ENCODE peak calls at places on chromosome X, in six cellular contexts. L, D, X, F, N and Y are unnamed samples.

GRCh38 chrX:79524642-79525041 is 157.5 kb upstream of the ITM2A start:
- DNase-seq in L (no peak), D (no peak), X (no peak), F (no peak), N (no peak), Y (no peak)

GRCh38 chrX:73831500-73831899 is 268.5 kb downstream of the CHIC1 start:
- DNase-seq in L (no peak), D (no peak), X (no peak), F (no peak), N (no peak), Y (no peak)

GRCh38 chrX:77442728-77443127 is 4.5 kb upstream of the FGF16 start:
- DNase-seq in L (no peak), D (no peak), X (peak; percentile 1), F (no peak), N (no peak), Y (no peak)

GRCh38 chrX:85051627-85052026 is 48.0 kb downstream of the APOOL start:
- DNase-seq in L (no peak), D (no peak), X (no peak), F (no peak), N (no peak), Y (no peak)

GRCh38 chrX:109760241-109760921 is 27.3 kb upstream of the ACSL4 start:
- DNase-seq in L (no peak), D (no peak), X (no peak), F (no peak), N (no peak), Y (no peak)

GRCh38 chrX:132033166-132033565 is 10.1 kb downstream of the STK26 start:
- DNase-seq in L (no peak), D (no peak), X (peak; percentile 64), F (no peak), N (no peak), Y (no peak)

GRCh38 chrX:37905436-37906147 is 58.2 kb upstream of the DYNLT3 start:
- DNase-seq in L (no peak), D (no peak), X (no peak), F (peak; percentile 67), N (no peak), Y (no peak)

GRCh38 chrX:41730101-41730500 is 6.1 kb downstream of the GPR82 start:
- DNase-seq in L (no peak), D (no peak), X (no peak), F (no peak), N (no peak), Y (no peak)

GRCh38 chrX:108285361-108285760 is 152.9 kb downstream of the COL4A6 start:
- DNase-seq in L (no peak), D (no peak), X (no peak), F (no peak), N (no peak), Y (no peak)

GRCh38 chrX:68648960-68649359 is 1.5 kb downstream of the STARD8 start:
- DNase-seq in L (no peak), D (no peak), X (no peak), F (no peak), N (no peak), Y (no peak)

GRCh38 chrX:109890910-109891502 is 111.9 kb upstream of the TMEM164 start:
- DNase-seq in L (peak; percentile 69), D (no peak), X (peak; percentile 43), F (peak; percentile 60), N (no peak), Y (no peak)

DNA sequence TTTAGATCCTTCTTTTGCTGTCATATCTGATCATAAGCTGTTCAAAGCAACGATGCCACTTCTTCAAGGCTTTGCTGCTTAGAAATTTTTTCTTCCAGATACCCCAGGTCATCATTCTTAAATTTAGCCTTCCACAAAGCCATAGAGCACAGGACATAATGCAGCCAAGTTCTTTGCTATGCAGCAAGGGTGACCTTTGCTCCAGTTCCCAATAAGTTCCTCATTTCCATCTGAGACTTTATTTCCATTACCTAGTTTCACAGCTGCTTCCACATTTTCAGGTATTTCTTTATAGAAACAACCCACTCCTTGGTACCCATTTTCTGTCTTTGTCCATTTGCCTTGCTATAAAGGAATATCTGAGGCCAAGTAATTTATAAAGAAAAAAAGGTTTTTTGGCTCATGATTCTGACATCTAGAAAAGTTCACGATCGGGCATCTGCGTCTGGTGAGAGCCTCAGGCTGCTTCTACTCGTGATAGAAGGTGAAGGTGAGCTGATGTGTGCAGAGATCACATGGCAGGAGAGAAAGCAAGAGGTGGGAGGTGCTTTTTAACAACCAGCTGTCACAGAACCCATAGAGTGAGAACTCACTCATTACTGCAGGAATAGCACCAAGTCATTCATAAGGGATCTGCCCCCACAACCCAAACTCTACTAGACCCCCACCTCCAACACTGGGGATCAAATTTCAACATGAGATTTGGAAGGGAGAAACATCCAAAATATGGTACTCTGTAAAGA is 11.8 kb upstream of the TASL start:
- DNase-seq in L (no peak), D (no peak), X (no peak), F (no peak), N (no peak), Y (no peak)
- TF ChIP-seq TAF1 in L (no peak), D (no peak), X (no peak), F (no peak), N (no peak), Y (no peak)

GRCh38 chrX:135114392-135114791 is 5.9 kb downstream of the ETDB start:
- DNase-seq in L (no peak), D (peak; percentile 61), X (no peak), F (no peak), N (no peak), Y (no peak)

GRCh38 chrX:135112743-135113142 is 7.6 kb downstream of the ETDB start:
- DNase-seq in L (no peak), D (no peak), X (no peak), F (no peak), N (no peak), Y (no peak)

GRCh38 chrX:135112096-135112729 is 8.1 kb downstream of the ETDB start:
- DNase-seq in L (no peak), D (no peak), X (no peak), F (peak; percentile 58), N (no peak), Y (no peak)
- TF ChIP-seq TAF1 in L (no peak), D (no peak), X (no peak), F (no peak), N (no peak), Y (no peak)

GRCh38 chrX:16610121-16610565 is 39.8 kb upstream of the S100G start:
- DNase-seq in L (no peak), D (no peak), X (no peak), F (no peak), N (no peak), Y (no peak)
- TF ChIP-seq TAF1 in L (no peak), D (no peak), X (no peak), F (no peak), N (no peak), Y (no peak)

DNA sequence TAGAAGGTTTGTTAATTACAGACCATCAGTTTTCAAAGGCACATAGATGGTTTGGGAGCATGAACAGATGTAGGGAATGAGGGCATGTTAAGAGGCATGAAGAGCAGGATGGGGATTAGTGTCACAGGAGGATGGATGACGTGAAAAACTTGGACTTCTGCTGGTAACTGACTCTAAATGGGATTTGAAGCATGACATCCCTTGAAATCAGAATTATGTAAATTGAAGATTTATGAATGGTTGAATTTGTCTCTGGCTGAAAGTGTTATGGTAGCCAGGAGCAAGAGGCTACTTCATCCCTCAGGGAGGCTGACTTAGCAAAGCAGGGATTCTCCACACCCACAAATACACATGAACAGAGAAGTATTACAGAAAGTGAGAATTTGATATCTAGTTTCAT is 454.6 kb downstream of the MAGEB5 start:
- DNase-seq in L (no peak), D (no peak), X (no peak), F (no peak), N (no peak), Y (no peak)
- TF ChIP-seq TAF1 in L (no peak), D (no peak), X (no peak), F (no peak), N (no peak), Y (no peak)

GRCh38 chrX:17500145-17500579 is 125.2 kb downstream of the NHS start:
- DNase-seq in L (no peak), D (no peak), X (no peak), F (no peak), N (no peak), Y (no peak)
- TF ChIP-seq TAF1 in L (no peak), D (no peak), X (no peak), F (no peak), N (no peak), Y (no peak)